ENCODE peak calls at places on chromosomes 6 and 20, in five cellular contexts. P, Z, N, I and Q are unnamed samples.

GRCh38 chr6:121647905-121648304 is 212.5 kb downstream of the GJA1 start:
- DNase-seq in P (no peak), Z (no peak), N (no peak), I (no peak), Q (peak)

GRCh38 chr6:4351857-4352669 is 216.7 kb upstream of the ECI2 start:
- DNase-seq in P (peak), Z (no peak), N (peak), I (peak), Q (peak)

GRCh38 chr6:167211870-167212715 is 54.3 kb upstream of the GPR31 start:
- DNase-seq in P (no peak), Z (no peak), N (no peak), I (no peak), Q (no peak)

GRCh38 chr6:36479256-36479655 is 36.5 kb downstream of the KCTD20 start:
- DNase-seq in P (no peak), Z (no peak), N (no peak), I (no peak), Q (no peak)

GRCh38 chr6:169587992-169588391 is 113.8 kb downstream of the WDR27 start:
- DNase-seq in P (no peak), Z (no peak), N (no peak), I (no peak), Q (peak)

GRCh38 chr20:31675828-31676533 is 38.3 kb downstream of the COX4I2 start:
- DNase-seq in P (no peak), Z (no peak), N (no peak), I (no peak), Q (peak)

GRCh38 chr20:33570743-33571142 is 80.8 kb downstream of the CBFA2T2 start:
- DNase-seq in P (no peak), Z (no peak), N (no peak), I (no peak), Q (no peak)

GRCh38 chr20:46128310-46129151 is 10.4 kb downstream of the CD40 start:
- DNase-seq in P (no peak), Z (no peak), N (no peak), I (peak), Q (peak)

GRCh38 chr6:169162968-169163903 is 90.4 kb downstream of the THBS2 start:
- DNase-seq in P (no peak), Z (no peak), N (peak), I (peak), Q (peak)

GRCh38 chr20:41380551-41381262 is 14.1 kb upstream of the EMILIN3 start:
- DNase-seq in P (no peak), Z (no peak), N (no peak), I (no peak), Q (no peak)

GRCh38 chr6:19869464-19869863 is 32.3 kb downstream of the ID4 start:
- DNase-seq in P (no peak), Z (no peak), N (no peak), I (no peak), Q (no peak)

GRCh38 chr6:26195924-26196845 is 109.0 kb downstream of the HFE start:
- DNase-seq in P (peak), Z (no peak), N (no peak), I (no peak), Q (peak)

GRCh38 chr6:145878591-145879295 is 64.1 kb upstream of the FBXO30 start:
- DNase-seq in P (no peak), Z (no peak), N (no peak), I (no peak), Q (no peak)

GRCh38 chr6:75449625-75450206 is 43.9 kb downstream of the FILIP1 start:
- DNase-seq in P (no peak), Z (no peak), N (peak), I (no peak), Q (peak)

GRCh38 chr20:24745617-24746350 is 203.3 kb upstream of the CST7 start:
- DNase-seq in P (no peak), Z (no peak), N (no peak), I (no peak), Q (no peak)
- TF ChIP-seq CTCF in P (no peak), Z (no peak), N (no peak), I (no peak), Q (no peak)

GRCh38 chr6:30752164-30752927 is 8.0 kb upstream of the IER3 start:
- DNase-seq in P (peak), Z (peak), N (peak), I (peak), Q (peak)
- H3K4me3 ChIP-seq in P (no peak), Z (no peak), N (no peak), I (no peak), Q (no peak)

GRCh38 chr6:99605074-99605726 is 1.4 kb upstream of the PRDM13 start:
- DNase-seq in P (no peak), Z (no peak), N (no peak), I (no peak), Q (no peak)
- TF ChIP-seq CTCF in P (no peak), Z (no peak), N (no peak), I (no peak), Q (no peak)

GRCh38 chr6:24643925-24644324 is 2.1 kb downstream of the KIAA0319 start:
- DNase-seq in P (no peak), Z (no peak), N (no peak), I (no peak), Q (no peak)
- H3K4me3 ChIP-seq in P (no peak), Z (no peak), N (peak), I (no peak), Q (no peak)

GRCh38 chr20:6384956-6385355 is 262.1 kb upstream of the FERMT1 start:
- DNase-seq in P (no peak), Z (no peak), N (no peak), I (no peak), Q (no peak)

GRCh38 chr20:6384368-6384767 is 261.5 kb upstream of the FERMT1 start:
- DNase-seq in P (no peak), Z (no peak), N (no peak), I (no peak), Q (no peak)

DNA sequence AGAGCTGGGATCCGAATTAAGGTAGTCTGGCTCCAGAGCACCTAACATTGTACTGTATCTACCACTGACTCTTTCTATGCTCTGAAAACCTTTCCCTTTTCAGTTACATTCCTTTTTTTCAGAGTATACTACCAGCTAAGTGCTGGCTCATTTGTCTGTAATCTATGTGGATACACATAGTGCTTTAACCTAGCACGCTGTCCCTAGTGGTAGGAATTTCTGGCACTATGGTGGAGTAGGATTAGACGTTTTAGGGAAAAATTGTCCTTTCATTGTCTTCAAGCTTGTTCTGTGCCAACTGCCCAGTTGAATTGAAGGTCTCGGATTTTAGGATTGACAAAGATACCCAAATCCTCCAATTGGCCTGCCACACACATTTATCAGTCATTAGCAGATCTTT is 259.1 kb upstream of the FERMT1 start:
- DNase-seq in P (no peak), Z (no peak), N (no peak), I (no peak), Q (no peak)
- TF ChIP-seq CTCF in P (peak), Z (no peak), N (peak), I (no peak), Q (peak)

GRCh38 chr20:20089939-20090338 is 37.6 kb downstream of the CFAP61 start:
- DNase-seq in P (no peak), Z (no peak), N (no peak), I (no peak), Q (no peak)
- H3K4me3 ChIP-seq in P (no peak), Z (no peak), N (no peak), I (no peak), Q (no peak)

GRCh38 chr6:90284236-90284744 is 12.4 kb downstream of the BACH2 start:
- DNase-seq in P (no peak), Z (no peak), N (peak), I (peak), Q (peak)
- TF ChIP-seq CTCF in P (no peak), Z (no peak), N (no peak), I (peak), Q (no peak)